ENCODE peak calls at places on chromosomes 16 and 17, in six cellular contexts. J, Z, H, I, P and W are unnamed samples.

GRCh38 chr16:15509593-15510520 is 75.5 kb downstream of the BMERB1 start:
- DNase-seq in J (no peak), Z (no peak), H (no peak), I (no peak), P (no peak), W (peak)

GRCh38 chr16:82091225-82091624 is 56.2 kb downstream of the HSD17B2 start:
- DNase-seq in J (no peak), Z (no peak), H (peak), I (no peak), P (no peak), W (peak)

GRCh38 chr17:64706224-64707076 is 44.3 kb upstream of the SMURF2 start:
- DNase-seq in J (no peak), Z (no peak), H (no peak), I (no peak), P (peak), W (no peak)

GRCh38 chr17:82247856-82248671 is 19.2 kb downstream of the SLC16A3 start:
- DNase-seq in J (no peak), Z (peak), H (no peak), I (no peak), P (no peak), W (no peak)

GRCh38 chr16:19833176-19833575 is 51.5 kb downstream of the GPRC5B start:
- DNase-seq in J (no peak), Z (no peak), H (no peak), I (no peak), P (no peak), W (no peak)

GRCh38 chr17:77473615-77474226 is 333.0 kb downstream of the SEC14L1 start:
- DNase-seq in J (no peak), Z (no peak), H (no peak), I (no peak), P (no peak), W (no peak)

GRCh38 chr17:17823433-17824118 is 13.2 kb downstream of the SREBF1 start:
- DNase-seq in J (peak), Z (peak), H (no peak), I (peak), P (peak), W (peak)

GRCh38 chr17:82943339-82943738 is 103.5 kb upstream of the ZNF750 start:
- DNase-seq in J (no peak), Z (peak), H (no peak), I (no peak), P (no peak), W (no peak)

GRCh38 chr16:25040543-25040942 is 25.4 kb upstream of the ARHGAP17 start:
- DNase-seq in J (no peak), Z (no peak), H (no peak), I (no peak), P (no peak), W (no peak)

GRCh38 chr16:12470311-12471229 is 333.1 kb downstream of the CPPED1 start:
- DNase-seq in J (no peak), Z (no peak), H (no peak), I (peak), P (no peak), W (peak)

GRCh38 chr16:51147776-51148673 is 3.0 kb downstream of the SALL1 start:
- DNase-seq in J (no peak), Z (no peak), H (no peak), I (no peak), P (no peak), W (peak)
- TF ChIP-seq CTCF in J (no peak), Z (no peak), H (no peak), I (no peak), P (no peak), W (no peak)

GRCh38 chr16:14284930-14285541 is 213.9 kb downstream of the MRTFB start:
- DNase-seq in J (peak), Z (peak), H (no peak), I (no peak), P (peak), W (peak)
- TF ChIP-seq CTCF in J (peak), Z (peak), H (peak), I (peak), P (peak), W (peak)

GRCh38 chr17:61505846-61506627 is 53.8 kb downstream of the TBX4 start:
- DNase-seq in J (no peak), Z (no peak), H (no peak), I (no peak), P (no peak), W (no peak)

GRCh38 chr17:61503961-61504360 is 51.7 kb downstream of the TBX4 start:
- DNase-seq in J (no peak), Z (no peak), H (no peak), I (no peak), P (no peak), W (no peak)

GRCh38 chr17:61507667-61508066 is 55.4 kb downstream of the TBX4 start:
- DNase-seq in J (no peak), Z (no peak), H (no peak), I (no peak), P (no peak), W (no peak)

GRCh38 chr17:61502292-61502691 is 50.1 kb downstream of the TBX4 start:
- DNase-seq in J (no peak), Z (no peak), H (no peak), I (no peak), P (no peak), W (no peak)

DNA sequence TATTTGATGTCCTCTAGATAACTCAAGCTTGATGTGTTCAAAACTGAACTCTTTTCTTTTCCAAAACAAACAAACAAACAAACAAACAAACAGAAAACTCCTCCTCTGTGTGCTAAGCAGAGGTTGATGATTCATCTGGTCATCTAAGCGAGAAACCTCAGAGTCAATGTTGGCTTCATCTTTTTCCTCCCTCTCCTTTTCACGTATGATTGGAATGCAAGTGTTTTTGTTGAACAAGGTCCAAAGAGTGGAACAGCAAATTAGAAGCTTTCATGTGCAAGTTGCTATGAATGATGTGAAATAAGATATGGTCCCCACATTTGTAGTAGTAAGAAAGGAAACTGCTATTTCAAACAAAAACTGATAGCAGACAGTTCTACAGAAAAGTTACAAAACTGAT is 52.5 kb downstream of the TBX4 start:
- DNase-seq in J (no peak), Z (no peak), H (peak), I (no peak), P (peak), W (peak)
- TF ChIP-seq CTCF in J (no peak), Z (no peak), H (no peak), I (no peak), P (no peak), W (no peak)

DNA sequence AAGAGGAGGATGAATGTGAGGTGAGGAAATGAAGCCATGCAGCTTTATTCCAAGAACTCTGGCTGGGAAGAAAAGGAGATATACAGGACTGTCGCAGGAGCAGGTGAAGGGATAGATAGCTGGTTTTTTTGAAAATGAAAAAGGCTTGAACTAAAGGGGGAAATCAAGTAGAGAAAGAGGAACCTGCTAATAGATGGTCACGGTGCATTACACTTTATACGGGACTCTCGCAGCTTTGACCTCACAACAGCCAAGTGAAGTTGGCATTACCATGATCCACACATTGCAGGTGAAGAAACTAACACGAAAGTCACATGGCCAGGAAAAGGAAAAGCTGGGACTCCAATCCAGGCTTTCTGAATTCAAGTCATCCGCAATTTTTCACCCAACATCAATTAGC is 86.9 kb downstream of the HS3ST2 start:
- DNase-seq in J (no peak), Z (no peak), H (no peak), I (no peak), P (no peak), W (no peak)
- TF ChIP-seq CTCF in J (no peak), Z (no peak), H (no peak), I (no peak), P (no peak), W (no peak)

GRCh38 chr17:28951991-28952975 is 965 bp upstream of the PHF12 start:
- DNase-seq in J (peak), Z (peak), H (peak), I (peak), P (peak), W (peak)
- TF ChIP-seq CTCF in J (no peak), Z (no peak), H (no peak), I (no peak), P (no peak), W (no peak)

DNA sequence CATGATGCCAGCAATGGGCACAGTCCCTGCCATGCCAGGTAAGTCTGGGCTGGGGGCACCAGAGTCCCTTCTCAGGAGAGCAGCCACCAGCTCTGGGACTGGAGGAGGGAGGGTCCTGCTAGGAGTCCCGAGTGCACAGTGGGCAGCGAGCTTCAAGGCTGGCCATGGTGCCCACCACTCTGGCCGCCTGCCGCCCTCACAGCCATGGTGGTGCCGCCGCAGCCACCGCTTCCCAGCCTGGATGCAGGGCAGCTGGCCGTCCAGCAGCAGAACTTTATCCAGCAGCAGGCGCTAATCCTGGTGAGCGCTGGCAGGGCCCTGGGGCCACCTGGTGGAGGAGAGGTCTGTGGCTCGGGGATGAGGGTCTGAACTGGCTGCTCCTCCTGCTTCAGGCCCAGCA is 17.9 kb upstream of the SMIM5 start:
- DNase-seq in J (peak), Z (no peak), H (no peak), I (no peak), P (no peak), W (no peak)
- TF ChIP-seq CTCF in J (peak), Z (no peak), H (no peak), I (no peak), P (peak), W (no peak)

GRCh38 chr17:38881600-38882191 is 11.8 kb downstream of the LASP1 start:
- DNase-seq in J (peak), Z (no peak), H (no peak), I (no peak), P (no peak), W (peak)
- TF ChIP-seq CTCF in J (no peak), Z (no peak), H (no peak), I (no peak), P (no peak), W (no peak)

GRCh38 chr17:47850692-47851573 is at the start of gene SP6:
- DNase-seq in J (peak), Z (peak), H (no peak), I (no peak), P (peak), W (peak)
- TF ChIP-seq CTCF in J (peak), Z (peak), H (peak), I (no peak), P (peak), W (no peak)

DNA sequence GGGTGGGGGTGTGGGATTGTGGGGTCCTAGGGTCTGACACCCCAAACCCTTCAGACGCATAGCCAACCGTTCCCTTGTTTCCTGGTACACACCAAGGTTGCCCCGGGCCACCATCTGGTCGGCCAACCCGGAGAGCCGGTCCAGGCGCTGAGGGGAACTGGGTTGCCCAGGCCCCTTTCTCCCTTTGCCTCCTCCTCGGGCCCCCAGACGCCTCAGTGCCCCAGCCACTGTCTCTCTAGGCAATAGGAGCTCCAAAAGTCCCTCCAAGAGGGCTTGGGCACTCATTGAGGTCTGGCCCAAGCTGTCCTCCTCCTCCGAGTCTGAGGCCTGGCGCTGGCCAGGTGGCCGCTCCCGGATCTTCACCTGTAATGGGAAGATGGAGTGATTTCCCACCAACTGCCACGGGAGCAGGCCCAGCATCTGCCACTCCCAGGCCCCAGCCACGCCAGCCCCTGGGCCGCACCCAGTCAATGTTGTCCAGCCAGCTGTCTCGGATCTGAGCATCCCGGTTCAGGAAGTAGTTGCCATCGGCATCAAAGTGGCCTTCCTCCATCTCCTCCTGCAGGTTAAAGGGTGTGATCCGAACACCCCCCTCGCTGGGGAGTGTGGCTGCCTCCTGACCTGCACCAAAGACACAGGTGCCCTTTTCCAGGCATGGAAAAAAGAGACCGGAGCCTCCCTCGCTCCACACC is 1.5 kb downstream of the CD2BP2 start:
- DNase-seq in J (no peak), Z (no peak), H (no peak), I (no peak), P (no peak), W (no peak)
- TF ChIP-seq CTCF in J (no peak), Z (no peak), H (no peak), I (no peak), P (no peak), W (no peak)

GRCh38 chr16:49754495-49755290 is 101.2 kb downstream of the ZNF423 start:
- DNase-seq in J (peak), Z (no peak), H (no peak), I (no peak), P (no peak), W (peak)

GRCh38 chr16:49756971-49757743 is 98.8 kb downstream of the ZNF423 start:
- DNase-seq in J (no peak), Z (no peak), H (no peak), I (no peak), P (no peak), W (peak)

GRCh38 chr16:49757744-49758069 is 98.2 kb downstream of the ZNF423 start:
- DNase-seq in J (peak), Z (no peak), H (no peak), I (no peak), P (no peak), W (no peak)

GRCh38 chr16:49755716-49756115 is 100.2 kb downstream of the ZNF423 start:
- DNase-seq in J (no peak), Z (no peak), H (no peak), I (no peak), P (no peak), W (no peak)

DNA sequence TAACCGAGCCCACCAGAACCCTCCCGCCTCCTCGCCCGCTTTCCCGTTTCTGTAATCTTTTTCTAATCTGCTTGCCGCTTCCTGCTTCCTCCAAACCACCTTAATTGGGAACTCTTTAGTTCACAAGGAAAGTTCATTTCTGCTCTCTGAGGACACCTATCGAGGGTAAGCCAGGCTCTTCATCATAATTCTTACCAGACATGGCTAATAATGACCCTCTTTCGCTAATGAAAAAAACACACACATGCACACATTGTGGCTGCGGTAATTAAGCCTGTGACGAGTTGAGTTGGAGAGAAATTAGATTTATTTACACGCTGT is 100.7 kb downstream of the ZNF423 start:
- DNase-seq in J (no peak), Z (no peak), H (no peak), I (no peak), P (peak), W (peak)
- TF ChIP-seq CTCF in J (peak), Z (peak), H (peak), I (peak), P (peak), W (peak)